ENCODE peak calls at places on chromosomes 12 and 14, in six cellular contexts. G is HL-60; X is stimulated activated CD4-positive, alpha-beta T cell treated with anti-CD3 and anti-CD28 coated beads, Interleukin-1b, Interleukin-23, amount 100 ng/mL, for 4 hours; D is type B pancreatic cell; B is cardiac fibroblast; V is adrenal gland. L is an unnamed sample.

GRCh38 chr14:94390372-94391086 is 2.1 kb upstream of the SERPINA1 start:
- DNase-seq in G (peak), X (no peak), D (no peak), B (peak), V (peak), L (no peak)

GRCh38 chr12:3636328-3636727 is 116.6 kb downstream of the CRACR2A start:
- DNase-seq in G (no peak), X (no peak), D (no peak), B (no peak), V (no peak), L (no peak)

GRCh38 chr12:94308612-94309011 is 151.1 kb downstream of the CEP83 start:
- DNase-seq in G (no peak), X (no peak), D (no peak), B (peak), V (no peak), L (no peak)

GRCh38 chr14:74500417-74501134 is 7.0 kb downstream of the ISCA2 start:
- DNase-seq in G (no peak), X (no peak), D (no peak), B (no peak), V (no peak), L (no peak)

GRCh38 chr14:56899829-56900228 is 89.5 kb upstream of the OTX2 start:
- DNase-seq in G (no peak), X (no peak), D (no peak), B (no peak), V (no peak), L (no peak)

GRCh38 chr12:121793501-121793835 is at the start of gene RHOF:
- DNase-seq in G (no peak), X (peak), D (no peak), B (no peak), V (peak), L (no peak)

GRCh38 chr14:23539209-23539866 is 12.2 kb downstream of the ZFHX2 start:
- DNase-seq in G (no peak), X (no peak), D (no peak), B (peak), V (no peak), L (peak)

GRCh38 chr14:82488473-82488872 is 954.8 kb upstream of the SEL1L start:
- DNase-seq in G (no peak), X (no peak), D (no peak), B (no peak), V (no peak), L (no peak)

GRCh38 chr12:712172-712863 is 40.1 kb upstream of the WNK1 start:
- DNase-seq in G (no peak), X (no peak), D (no peak), B (peak), V (no peak), L (no peak)

GRCh38 chr12:52278931-52279682 is 4.7 kb downstream of the KRT86 start:
- DNase-seq in G (peak), X (peak), D (peak), B (peak), V (peak), L (peak)

GRCh38 chr12:47725091-47725772 is at the start of gene ENDOU:
- DNase-seq in G (no peak), X (no peak), D (no peak), B (no peak), V (no peak), L (no peak)

GRCh38 chr12:4271433-4272013 is 2.0 kb upstream of the CCND2 start:
- DNase-seq in G (no peak), X (peak), D (no peak), B (no peak), V (no peak), L (no peak)

GRCh38 chr12:54390668-54391551 is 6.4 kb upstream of the ZNF385A start:
- DNase-seq in G (no peak), X (peak), D (no peak), B (no peak), V (no peak), L (peak)

GRCh38 chr14:90675399-90675798 is 140.8 kb downstream of the TTC7B start:
- DNase-seq in G (no peak), X (no peak), D (no peak), B (peak), V (peak), L (no peak)

GRCh38 chr12:51907083-51907863 is at the start of gene ACVRL1:
- DNase-seq in G (no peak), X (no peak), D (no peak), B (peak), V (no peak), L (no peak)

GRCh38 chr12:15583804-15584203 is 205.4 kb downstream of the EPS8 start:
- DNase-seq in G (no peak), X (no peak), D (no peak), B (no peak), V (no peak), L (no peak)

GRCh38 chr12:45737638-45738037 is 8.1 kb downstream of the ARID2 start:
- DNase-seq in G (no peak), X (no peak), D (no peak), B (no peak), V (no peak), L (no peak)

GRCh38 chr12:54207539-54208267 is 18.9 kb upstream of the SMUG1 start:
- DNase-seq in G (peak), X (peak), D (peak), B (peak), V (peak), L (peak)

GRCh38 chr14:41605550-41606248 is 977 bp upstream of the LRFN5 start:
- DNase-seq in G (no peak), X (no peak), D (peak), B (peak), V (peak), L (peak)

GRCh38 chr12:26150737-26151450 is 26.1 kb upstream of the BHLHE41 start:
- DNase-seq in G (no peak), X (no peak), D (no peak), B (peak), V (no peak), L (no peak)

GRCh38 chr12:28591831-28592230 is 401.6 kb downstream of the CCDC91 start:
- DNase-seq in G (no peak), X (no peak), D (no peak), B (no peak), V (no peak), L (no peak)

GRCh38 chr12:114838480-114838879 is 154.5 kb upstream of the TBX3 start:
- DNase-seq in G (no peak), X (no peak), D (no peak), B (no peak), V (no peak), L (no peak)

GRCh38 chr14:105067140-105067968 is 2.1 kb upstream of the GPR132 start:
- DNase-seq in G (peak), X (peak), D (no peak), B (no peak), V (no peak), L (no peak)

GRCh38 chr14:88129306-88130056 is 124.5 kb downstream of the GPR65 start:
- DNase-seq in G (peak), X (no peak), D (no peak), B (peak), V (peak), L (no peak)

GRCh38 chr12:124684496-124684895 is 117.1 kb upstream of the NCOR2 start:
- DNase-seq in G (no peak), X (no peak), D (no peak), B (peak), V (peak), L (no peak)

GRCh38 chr12:91695964-91696363 is 449.7 kb downstream of the BTG1 start:
- DNase-seq in G (no peak), X (no peak), D (no peak), B (no peak), V (no peak), L (no peak)

GRCh38 chr12:31585271-31585670 is 5.7 kb downstream of the DENND5B start:
- DNase-seq in G (no peak), X (no peak), D (no peak), B (peak), V (no peak), L (no peak)